ENCODE peak calls at places on chromosomes 6 and 20, in six cellular contexts. One of them, this sample, is unnamed.

GRCh38 chr6:36676142-36677058 is 2.1 kb upstream of the CDKN1A start:
- DNase-seq in mesenchymal stem cell: peak; percentile 69
- DNase-seq in H9: peak; percentile 77
- DNase-seq in mesendoderm: peak; percentile 45
- DNase-seq in neuronal stem cell: peak; percentile 21
- DNase-seq in IMR-90: peak; percentile 66
- DNase-seq in this sample: no peak

GRCh38 chr6:49841424-49841823 is 24.9 kb downstream of the CRISP1 start:
- DNase-seq in neuronal stem cell: no peak
- DNase-seq in mesenchymal stem cell: no peak
- DNase-seq in mesendoderm: no peak
- DNase-seq in H9: no peak
- DNase-seq in IMR-90: no peak
- DNase-seq in this sample: no peak

GRCh38 chr20:57301026-57301425 is 28.6 kb upstream of the SPO11 start:
- DNase-seq in mesendoderm: no peak
- DNase-seq in H9: no peak
- DNase-seq in mesenchymal stem cell: no peak
- DNase-seq in neuronal stem cell: no peak
- DNase-seq in IMR-90: no peak
- DNase-seq in this sample: no peak

GRCh38 chr6:139753198-139753861 is 378.9 kb upstream of the CITED2 start:
- DNase-seq in H9: no peak
- DNase-seq in mesenchymal stem cell: peak; percentile 40
- DNase-seq in neuronal stem cell: no peak
- DNase-seq in mesendoderm: peak; percentile 92
- DNase-seq in IMR-90: peak; percentile 77
- DNase-seq in this sample: no peak

GRCh38 chr20:6784767-6785166 is 17.3 kb downstream of the BMP2 start:
- DNase-seq in mesenchymal stem cell: no peak
- DNase-seq in IMR-90: no peak
- DNase-seq in H9: no peak
- DNase-seq in mesendoderm: no peak
- DNase-seq in neuronal stem cell: no peak
- DNase-seq in this sample: no peak

GRCh38 chr6:131060311-131060710 is 2.7 kb downstream of the EPB41L2 start:
- DNase-seq in mesendoderm: no peak
- DNase-seq in mesenchymal stem cell: peak; percentile 18
- DNase-seq in H9: no peak
- DNase-seq in neuronal stem cell: no peak
- DNase-seq in IMR-90: peak; percentile 64
- DNase-seq in this sample: no peak

GRCh38 chr6:81788748-81789147 is 36.3 kb upstream of the TENT5A start:
- DNase-seq in mesenchymal stem cell: peak; percentile 42
- DNase-seq in mesendoderm: no peak
- DNase-seq in H9: no peak
- DNase-seq in IMR-90: no peak
- DNase-seq in neuronal stem cell: no peak
- DNase-seq in this sample: no peak

GRCh38 chr6:112503210-112503609 is 156.1 kb downstream of the RFPL4B start:
- DNase-seq in mesendoderm: peak; percentile 32
- DNase-seq in neuronal stem cell: peak; percentile 78
- DNase-seq in mesenchymal stem cell: peak; percentile 15
- DNase-seq in H9: no peak
- DNase-seq in IMR-90: no peak
- DNase-seq in this sample: no peak

GRCh38 chr6:155287762-155288161 is 23.9 kb downstream of the CLDN20 start:
- DNase-seq in IMR-90: no peak
- DNase-seq in mesenchymal stem cell: no peak
- DNase-seq in H9: no peak
- DNase-seq in neuronal stem cell: no peak
- DNase-seq in mesendoderm: no peak
- DNase-seq in this sample: no peak

GRCh38 chr6:99905209-99906106 is 88.6 kb downstream of the MCHR2 start:
- DNase-seq in IMR-90: peak; percentile 56
- DNase-seq in neuronal stem cell: peak; percentile 31
- DNase-seq in mesenchymal stem cell: peak; percentile 40
- DNase-seq in mesendoderm: peak; percentile 71
- DNase-seq in H9: no peak
- DNase-seq in this sample: peak; percentile 5

GRCh38 chr20:1370548-1371110 is 22.2 kb downstream of the FKBP1A start:
- DNase-seq in mesendoderm: no peak
- DNase-seq in H9: no peak
- DNase-seq in mesenchymal stem cell: peak; percentile 42
- DNase-seq in IMR-90: peak; percentile 67
- DNase-seq in neuronal stem cell: no peak
- DNase-seq in this sample: no peak

GRCh38 chr6:100622907-100623692 is 158.4 kb upstream of the SIM1 start:
- DNase-seq in H9: no peak
- DNase-seq in mesendoderm: no peak
- DNase-seq in mesenchymal stem cell: peak; percentile 64
- DNase-seq in neuronal stem cell: no peak
- DNase-seq in IMR-90: peak; percentile 76
- DNase-seq in this sample: no peak

GRCh38 chr20:48098099-48098498 is 312.8 kb upstream of the SULF2 start:
- DNase-seq in neuronal stem cell: no peak
- DNase-seq in H9: no peak
- DNase-seq in mesenchymal stem cell: peak; percentile 3
- DNase-seq in mesendoderm: no peak
- DNase-seq in IMR-90: no peak
- DNase-seq in this sample: no peak

GRCh38 chr20:31674895-31675827 is 37.4 kb downstream of the COX4I2 start:
- DNase-seq in H9: no peak
- DNase-seq in mesenchymal stem cell: peak; percentile 88
- DNase-seq in mesendoderm: peak; percentile 39
- DNase-seq in IMR-90: peak; percentile 64
- DNase-seq in neuronal stem cell: no peak
- DNase-seq in this sample: no peak

GRCh38 chr6:143333749-143334520 is 116.6 kb downstream of the ADAT2 start:
- DNase-seq in mesendoderm: no peak
- DNase-seq in H9: no peak
- DNase-seq in mesenchymal stem cell: no peak
- DNase-seq in neuronal stem cell: no peak
- DNase-seq in IMR-90: no peak
- DNase-seq in this sample: no peak

GRCh38 chr6:140462495-140463311 is 1088.3 kb upstream of the CITED2 start:
- DNase-seq in mesendoderm: peak; percentile 78
- DNase-seq in mesenchymal stem cell: peak; percentile 57
- DNase-seq in IMR-90: peak; percentile 53
- DNase-seq in H9: no peak
- DNase-seq in neuronal stem cell: no peak
- DNase-seq in this sample: no peak

GRCh38 chr6:17737704-17738252 is 31.1 kb upstream of the NUP153 start:
- DNase-seq in mesenchymal stem cell: no peak
- DNase-seq in mesendoderm: no peak
- DNase-seq in H9: no peak
- DNase-seq in IMR-90: no peak
- DNase-seq in neuronal stem cell: no peak
- DNase-seq in this sample: no peak

GRCh38 chr6:170260686-170261085 is 30.2 kb downstream of the DLL1 start:
- DNase-seq in mesendoderm: no peak
- DNase-seq in H9: no peak
- DNase-seq in mesenchymal stem cell: no peak
- DNase-seq in neuronal stem cell: no peak
- DNase-seq in IMR-90: no peak
- DNase-seq in this sample: no peak

GRCh38 chr6:52576392-52577021 is 353 bp downstream of the TRAM2 start:
- DNase-seq in H9: peak; percentile 76
- DNase-seq in mesendoderm: peak; percentile 92
- DNase-seq in IMR-90: peak; percentile 85
- DNase-seq in mesenchymal stem cell: peak; percentile 88
- DNase-seq in neuronal stem cell: peak; percentile 63
- DNase-seq in this sample: no peak

GRCh38 chr6:26120807-26121140 is 33.5 kb downstream of the HFE start:
- DNase-seq in neuronal stem cell: no peak
- DNase-seq in IMR-90: no peak
- DNase-seq in mesenchymal stem cell: no peak
- DNase-seq in H9: no peak
- DNase-seq in mesendoderm: no peak
- DNase-seq in this sample: no peak

GRCh38 chr6:20198156-20198555 is 14.1 kb downstream of the MBOAT1 start:
- DNase-seq in H9: no peak
- DNase-seq in neuronal stem cell: no peak
- DNase-seq in mesendoderm: no peak
- DNase-seq in mesenchymal stem cell: no peak
- DNase-seq in IMR-90: no peak
- DNase-seq in this sample: no peak

DNA sequence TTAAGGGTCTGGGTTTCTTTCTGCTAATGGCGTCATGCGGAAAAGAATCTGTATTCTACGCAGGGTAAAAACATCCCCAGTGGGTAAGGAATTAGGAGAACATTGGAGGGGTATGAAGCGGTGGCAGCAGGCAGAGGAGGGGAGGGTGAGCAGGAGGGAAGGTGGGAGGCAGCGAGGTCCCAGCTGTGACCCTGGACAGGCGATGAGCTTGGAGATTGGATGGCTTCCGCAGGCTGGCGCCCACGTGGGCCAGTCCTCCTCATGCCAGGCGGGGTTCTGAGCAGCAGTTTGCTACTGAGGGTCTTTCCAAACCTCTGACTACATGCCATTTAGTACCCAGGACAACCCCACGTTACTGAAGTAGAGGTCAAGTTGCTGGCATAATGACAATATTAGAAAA is 172.6 kb downstream of the LINC00237 start:
- DNase-seq in mesenchymal stem cell: no peak
- DNase-seq in neuronal stem cell: no peak
- DNase-seq in IMR-90: no peak
- DNase-seq in H9: no peak
- DNase-seq in mesendoderm: no peak
- DNase-seq in this sample: no peak
- H2BK120ac ChIP-seq in mesenchymal stem cell: no peak overlapping the region
- H2BK120ac ChIP-seq in neuronal stem cell: no peak overlapping the region
- H2BK120ac ChIP-seq in IMR-90: no peak overlapping the region
- H2BK120ac ChIP-seq in H9: no peak overlapping the region
- H2BK120ac ChIP-seq in mesendoderm: no peak overlapping the region
- H2BK120ac ChIP-seq in this sample: no peak overlapping the region

DNA sequence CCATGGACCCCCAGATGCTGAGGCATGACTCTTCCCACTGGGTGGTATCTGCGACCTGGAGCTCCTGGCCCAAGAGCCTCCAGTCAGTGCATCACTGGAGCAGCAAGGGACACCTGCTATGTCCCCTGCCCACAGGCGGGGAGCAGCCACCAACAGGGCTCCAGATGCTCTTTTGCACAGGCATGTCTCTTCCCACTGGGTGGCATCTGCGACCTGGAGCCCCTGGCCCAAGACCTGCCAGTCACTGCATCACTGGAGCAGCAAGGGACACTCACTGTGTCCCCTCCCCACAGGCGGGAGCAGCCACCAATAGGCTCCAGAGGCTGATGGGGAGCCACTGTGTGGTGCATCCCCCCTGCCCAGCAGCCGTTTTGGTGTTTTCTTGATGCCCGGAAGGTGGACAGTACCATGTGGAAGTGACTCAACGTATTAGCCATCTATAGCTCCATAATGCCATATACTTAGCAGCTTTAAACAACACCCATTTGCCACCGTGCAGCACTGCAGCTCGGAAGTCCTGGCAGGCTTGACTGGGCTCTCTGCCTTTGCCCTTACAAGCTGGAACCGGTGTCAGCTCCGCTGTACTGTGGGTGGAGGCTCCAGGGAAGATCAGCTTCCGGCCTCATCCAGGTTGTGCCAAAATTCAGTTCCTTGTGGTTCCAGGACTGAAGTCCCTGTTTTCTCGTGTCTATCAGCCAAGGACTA is 124.9 kb upstream of the CST7 start:
- DNase-seq in mesenchymal stem cell: no peak
- DNase-seq in H9: no peak
- DNase-seq in mesendoderm: no peak
- DNase-seq in neuronal stem cell: no peak
- DNase-seq in IMR-90: no peak
- DNase-seq in this sample: no peak
- H2BK15ac ChIP-seq in mesenchymal stem cell: no peak overlapping the region
- H2BK15ac ChIP-seq in H9: no peak overlapping the region
- H2BK15ac ChIP-seq in mesendoderm: no peak overlapping the region
- H2BK15ac ChIP-seq in neuronal stem cell: no peak overlapping the region
- H2BK15ac ChIP-seq in IMR-90: no peak overlapping the region
- H2BK15ac ChIP-seq in this sample: no peak overlapping the region

GRCh38 chr6:168179133-168179532 is 100.1 kb upstream of the FRMD1 start:
- DNase-seq in neuronal stem cell: no peak
- DNase-seq in H9: peak; percentile 39
- DNase-seq in mesenchymal stem cell: no peak
- DNase-seq in IMR-90: no peak
- DNase-seq in mesendoderm: no peak
- DNase-seq in this sample: no peak
- H2BK120ac ChIP-seq in neuronal stem cell: no peak overlapping the region
- H2BK120ac ChIP-seq in H9: no peak overlapping the region
- H2BK120ac ChIP-seq in mesenchymal stem cell: no peak overlapping the region
- H2BK120ac ChIP-seq in IMR-90: no peak overlapping the region
- H2BK120ac ChIP-seq in mesendoderm: no peak overlapping the region
- H2BK120ac ChIP-seq in this sample: peak overlapping the region; percentile 3

GRCh38 chr6:46407246-46407645 is 84.0 kb downstream of the RCAN2 start:
- DNase-seq in IMR-90: no peak
- DNase-seq in mesenchymal stem cell: no peak
- DNase-seq in mesendoderm: no peak
- DNase-seq in H9: no peak
- DNase-seq in neuronal stem cell: no peak
- DNase-seq in this sample: no peak

GRCh38 chr6:46412662-46413061 is 78.6 kb downstream of the RCAN2 start:
- DNase-seq in mesenchymal stem cell: no peak
- DNase-seq in mesendoderm: peak; percentile 19
- DNase-seq in IMR-90: no peak
- DNase-seq in H9: no peak
- DNase-seq in neuronal stem cell: no peak
- DNase-seq in this sample: no peak

GRCh38 chr6:46410330-46410953 is 80.8 kb downstream of the RCAN2 start:
- DNase-seq in IMR-90: peak; percentile 42
- DNase-seq in neuronal stem cell: no peak
- DNase-seq in H9: no peak
- DNase-seq in mesenchymal stem cell: no peak
- DNase-seq in mesendoderm: no peak
- DNase-seq in this sample: no peak

GRCh38 chr6:46411798-46412197 is 79.5 kb downstream of the RCAN2 start:
- DNase-seq in H9: no peak
- DNase-seq in neuronal stem cell: no peak
- DNase-seq in mesenchymal stem cell: no peak
- DNase-seq in IMR-90: no peak
- DNase-seq in mesendoderm: no peak
- DNase-seq in this sample: no peak

DNA sequence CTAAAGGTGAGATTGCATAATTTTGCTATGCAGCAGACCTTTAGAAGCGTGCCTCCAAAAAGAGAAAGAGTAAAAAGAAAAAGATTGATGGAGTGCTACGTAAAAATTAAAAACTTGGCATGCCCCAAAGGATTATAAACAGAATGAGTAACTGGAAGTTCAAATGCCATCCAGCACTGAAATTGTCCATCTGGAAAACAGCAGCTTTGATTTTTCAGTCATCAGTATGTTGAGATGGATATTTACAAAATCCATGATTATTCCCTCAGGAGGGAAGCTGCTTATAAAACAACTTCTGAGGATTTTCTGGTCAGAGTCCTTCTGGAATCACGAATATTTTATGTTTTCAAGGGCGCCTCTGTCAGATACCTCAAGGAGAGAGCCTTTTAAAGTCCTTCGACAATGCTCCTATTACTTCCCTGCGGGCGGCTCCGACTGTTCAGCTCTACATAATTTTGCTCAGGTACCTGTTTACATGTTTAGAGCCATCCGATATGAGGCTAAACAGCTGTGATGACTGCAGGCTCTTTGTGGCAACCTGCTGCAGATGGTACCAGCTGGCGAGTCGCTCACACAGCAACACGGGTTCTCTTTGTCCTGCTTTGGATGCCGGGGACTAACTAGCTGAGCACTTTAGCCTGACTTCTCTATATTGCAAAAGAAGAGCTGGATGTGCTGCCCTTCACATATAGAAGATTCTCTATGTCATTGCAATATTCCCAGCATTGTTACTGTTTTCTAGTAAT is 83.3 kb downstream of the RCAN2 start:
- DNase-seq in IMR-90: no peak
- DNase-seq in H9: no peak
- DNase-seq in neuronal stem cell: no peak
- DNase-seq in mesenchymal stem cell: no peak
- DNase-seq in mesendoderm: no peak
- DNase-seq in this sample: no peak
- H2BK15ac ChIP-seq in IMR-90: no peak overlapping the region
- H2BK15ac ChIP-seq in H9: no peak overlapping the region
- H2BK15ac ChIP-seq in neuronal stem cell: no peak overlapping the region
- H2BK15ac ChIP-seq in mesenchymal stem cell: no peak overlapping the region
- H2BK15ac ChIP-seq in mesendoderm: no peak overlapping the region
- H2BK15ac ChIP-seq in this sample: no peak overlapping the region

This sample was measured in H1.